ENCODE peak calls at places on chromosomes 4 and X, in seven cellular contexts. Y, C, X, L, M, J and P are unnamed samples.

GRCh38 chrX:38646129-38646528 is 84.8 kb downstream of the TSPAN7 start:
- DNase-seq in C (no peak), M (no peak), Y (no peak), L (no peak), J (no peak), X (no peak), P (no peak)

GRCh38 chr4:7911044-7911578 is 28.6 kb downstream of the AFAP1 start:
- DNase-seq in X (peak), Y (peak), J (peak), C (peak), M (peak), L (peak), P (peak)

GRCh38 chrX:47172971-47173792 is 20.4 kb upstream of the UBA1 start:
- DNase-seq in X (no peak), C (no peak), M (no peak), Y (no peak), L (no peak), J (no peak), P (no peak)

GRCh38 chr4:52173470-52174055 is 122.5 kb downstream of the SPATA18 start:
- DNase-seq in M (no peak), C (no peak), J (no peak), X (no peak), L (no peak), Y (no peak), P (no peak)

GRCh38 chrX:21493226-21493850 is 119.1 kb downstream of the CNKSR2 start:
- DNase-seq in Y (peak), J (no peak), C (no peak), M (no peak), X (no peak), L (no peak), P (no peak)

GRCh38 chrX:30141966-30142365 is 73.4 kb upstream of the MAGEB2 start:
- DNase-seq in Y (peak), X (peak), C (no peak), J (peak), L (peak), M (peak), P (no peak)

GRCh38 chr4:151276787-151277557 is at the start of gene PRSS48:
- DNase-seq in X (peak), C (peak), J (peak), L (peak), Y (peak), M (peak), P (peak)

GRCh38 chrX:26788402-26788998 is 572.5 kb downstream of the MAGEB5 start:
- DNase-seq in J (no peak), X (no peak), Y (no peak), C (no peak), L (no peak), M (no peak), P (no peak)

GRCh38 chrX:136209016-136209738 is 42.0 kb downstream of the MAP7D3 start:
- DNase-seq in C (no peak), Y (peak), L (peak), M (no peak), X (peak), J (peak), P (peak)

GRCh38 chr4:125105561-125105960 is 209.2 kb upstream of the FAT4 start:
- DNase-seq in Y (peak), C (no peak), J (peak), L (no peak), X (no peak), M (no peak), P (no peak)

GRCh38 chr4:145884775-145885174 is 53.8 kb downstream of the ZNF827 start:
- DNase-seq in Y (no peak), M (no peak), X (no peak), C (no peak), L (no peak), J (no peak), P (no peak)

GRCh38 chrX:102129473-102129872 is 4.0 kb downstream of the TCEAL2 start:
- DNase-seq in Y (peak), L (no peak), J (peak), C (no peak), X (no peak), M (no peak), P (no peak)

GRCh38 chrX:13647709-13648212 is 5.2 kb upstream of the TCEANC start:
- DNase-seq in C (no peak), J (peak), M (no peak), Y (peak), L (peak), X (no peak), P (no peak)

GRCh38 chr4:79663157-79663556 is 255.1 kb upstream of the GK2 start:
- DNase-seq in X (no peak), L (no peak), C (no peak), J (peak), M (no peak), Y (no peak), P (no peak)

GRCh38 chrX:41384041-41384705 is 50.2 kb downstream of the DDX3X start:
- DNase-seq in Y (peak), M (no peak), L (peak), X (peak), J (peak), C (no peak), P (no peak)

GRCh38 chr4:79650794-79651431 is 242.9 kb upstream of the GK2 start:
- DNase-seq in L (peak), C (no peak), X (peak), Y (peak), J (peak), M (no peak), P (no peak)

GRCh38 chr4:54228064-54228527 is 997 bp upstream of the PDGFRA start:
- DNase-seq in Y (peak), X (peak), C (no peak), M (peak), L (peak), J (peak), P (peak)

GRCh38 chrX:75301060-75301459 is 27.2 kb downstream of the UPRT start:
- DNase-seq in Y (peak), L (peak), J (no peak), M (no peak), C (no peak), X (no peak), P (no peak)

GRCh38 chrX:103685396-103685795 is 1.1 kb downstream of the MORF4L2 start:
- DNase-seq in X (no peak), C (no peak), J (no peak), M (no peak), L (peak), Y (no peak), P (no peak)

GRCh38 chr4:83231620-83232056 is 53.0 kb downstream of the COQ2 start:
- DNase-seq in L (peak), C (no peak), M (no peak), X (no peak), Y (no peak), J (peak), P (no peak)

GRCh38 chrX:40131644-40132376 is 34.1 kb upstream of the BCOR start:
- DNase-seq in M (no peak), L (peak), Y (no peak), X (no peak), J (no peak), C (no peak), P (no peak)

GRCh38 chrX:11064851-11065600 is 46.1 kb upstream of the HCCS start:
- DNase-seq in C (no peak), L (peak), X (peak), Y (peak), J (peak), M (no peak), P (no peak)

GRCh38 chr4:158410272-158410671 is 111.4 kb upstream of the RXFP1 start:
- DNase-seq in J (peak), M (no peak), L (no peak), Y (peak), X (peak), C (no peak), P (no peak)

GRCh38 chr4:121822796-121823504 is 733 bp downstream of the CCNA2 start:
- DNase-seq in M (peak), C (no peak), Y (no peak), J (peak), L (peak), X (peak), P (peak)

GRCh38 chrX:10242036-10242435 is 85.3 kb downstream of the CLCN4 start:
- DNase-seq in Y (no peak), M (no peak), J (no peak), L (no peak), C (no peak), X (no peak), P (no peak)

GRCh38 chrX:69179380-69179911 is 14.2 kb upstream of the PJA1 start:
- DNase-seq in L (peak), Y (peak), J (peak), M (peak), X (peak), C (no peak), P (peak)

GRCh38 chr4:7429601-7430078 is 5.1 kb downstream of the PSAPL1 start:
- DNase-seq in M (no peak), C (no peak), X (no peak), Y (no peak), L (no peak), J (no peak), P (peak)

GRCh38 chr4:138053601-138054322 is 188.4 kb downstream of the SLC7A11 start:
- DNase-seq in M (no peak), C (no peak), Y (peak), X (peak), L (peak), J (peak), P (no peak)
- H2BK120ac ChIP-seq in M (no peak), C (no peak), Y (peak), X (no peak), L (no peak), J (no peak), P (no peak)

DNA sequence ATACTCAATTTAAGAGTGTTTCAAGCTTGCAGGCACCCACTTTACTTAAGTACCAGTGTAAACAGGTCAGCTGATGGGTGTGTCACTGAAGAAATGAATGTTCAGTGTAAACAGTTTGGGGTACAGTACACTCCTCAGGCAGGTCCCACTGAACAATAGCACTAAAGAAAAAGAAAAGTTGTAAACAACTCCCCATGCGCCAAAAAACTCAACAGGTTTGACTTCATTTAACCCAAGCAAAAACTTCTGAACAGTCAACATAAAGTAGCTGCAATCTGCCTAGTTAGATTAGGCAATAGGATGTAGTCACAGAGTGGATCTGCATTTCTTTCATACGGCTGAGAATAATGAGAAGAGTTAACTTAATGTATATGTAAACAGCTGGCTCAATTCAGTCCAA is 93.2 kb downstream of the FAM13A start:
- DNase-seq in J (peak), C (no peak), Y (peak), X (no peak), L (peak), M (no peak), P (no peak)
- H2BK120ac ChIP-seq in J (no peak), C (no peak), Y (no peak), X (no peak), L (no peak), M (no peak), P (no peak)

GRCh38 chr4:1381181-1381621 is 25.0 kb downstream of the NKX1-1 start:
- DNase-seq in C (no peak), J (no peak), X (no peak), L (no peak), Y (no peak), M (no peak), P (no peak)
- H2BK120ac ChIP-seq in C (no peak), J (no peak), X (no peak), L (no peak), Y (no peak), M (no peak), P (no peak)

GRCh38 chrX:48474581-48474980 is 1.4 kb upstream of the FTSJ1 start:
- DNase-seq in L (no peak), C (no peak), X (no peak), M (no peak), J (no peak), Y (no peak), P (no peak)

GRCh38 chrX:48473718-48473990 is 2.3 kb upstream of the FTSJ1 start:
- DNase-seq in Y (no peak), M (no peak), J (no peak), L (no peak), C (no peak), X (no peak), P (no peak)

GRCh38 chrX:48472851-48473717 is 2.9 kb upstream of the FTSJ1 start:
- DNase-seq in C (no peak), Y (no peak), M (no peak), X (peak), J (no peak), L (no peak), P (no peak)

GRCh38 chrX:48475295-48475694 is 704 bp upstream of the FTSJ1 start:
- DNase-seq in J (no peak), L (no peak), C (no peak), M (no peak), X (peak), Y (no peak), P (no peak)

GRCh38 chrX:48474127-48474526 is 1.9 kb upstream of the FTSJ1 start:
- DNase-seq in C (no peak), X (peak), M (no peak), L (peak), Y (no peak), J (no peak), P (no peak)
- H2BK120ac ChIP-seq in C (no peak), X (no peak), M (no peak), L (no peak), Y (no peak), J (no peak), P (no peak)

GRCh38 chr4:142781114-142781513 is 65.0 kb downstream of the INPP4B start:
- DNase-seq in J (no peak), M (no peak), Y (peak), X (no peak), L (no peak), C (no peak), P (no peak)
- H2BK120ac ChIP-seq in J (no peak), M (no peak), Y (no peak), X (no peak), L (no peak), C (no peak), P (no peak)

DNA sequence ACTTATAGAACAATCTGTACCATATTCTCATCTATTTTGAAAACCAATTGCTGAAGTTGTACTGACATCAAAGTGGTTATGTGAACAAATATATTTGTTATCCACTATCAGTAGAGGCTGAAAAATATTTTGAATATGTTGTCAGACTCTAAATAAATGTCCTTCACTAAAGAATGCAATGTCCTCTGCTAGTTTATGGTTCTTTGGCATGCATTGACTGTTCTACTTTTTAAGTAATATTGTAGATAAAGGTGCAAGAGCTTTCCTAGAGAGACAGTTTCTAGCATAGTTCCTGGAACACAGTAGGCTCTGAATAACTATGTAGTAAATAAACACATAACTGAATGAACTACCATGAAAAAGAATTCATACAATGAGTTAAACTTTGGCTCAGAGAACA is 18.2 kb upstream of the COX7B2 start:
- DNase-seq in J (peak), L (no peak), Y (peak), C (no peak), M (no peak), X (no peak), P (no peak)
- H2BK120ac ChIP-seq in J (no peak), L (no peak), Y (no peak), C (no peak), M (no peak), X (no peak), P (no peak)

GRCh38 chr4:183436417-183436816 is 8.0 kb upstream of the CDKN2AIP start:
- DNase-seq in L (no peak), J (no peak), X (peak), Y (no peak), M (no peak), C (no peak), P (peak)
- H2BK120ac ChIP-seq in L (no peak), J (no peak), X (no peak), Y (no peak), M (peak), C (no peak), P (no peak)